ENCODE peak calls at places on chromosomes 2 and 18, in ten cellular contexts. A is HS-27A; K is activated CD4-positive, alpha-beta T cell treated with anti-CD3 and anti-CD28 coated beads for 4 hours; P is activated T-cell treated with anti-CD3 and anti-CD28 coated beads for 48 hours; I is posterior cingulate gyrus; Z is A549; W is activated T-helper 9 cell treated with anti-CD3 and anti-CD28 coated beads, Interleukin-2, amount 50 U/mL, for 16 hours; V is NCI-H1092 treated with DMSO at 0.1 percent for 48 hours; C is left ventricle myocardium superior; S is iris pigment epithelial cell. U is an unnamed sample.

GRCh38 chr2:85886585-85886984 is 2.2 kb downstream of the ST3GAL5 start:
- DNase-seq in A (peak), K (peak), P (peak), I (peak), Z (no peak), W (peak), V (no peak), C (peak), S (peak), U (peak)

GRCh38 chr2:141468746-141469145 is 662.1 kb downstream of the LRP1B start:
- DNase-seq in A (no peak), K (no peak), P (no peak), I (no peak), Z (no peak), W (no peak), V (no peak), C (no peak), S (no peak), U (no peak)

GRCh38 chr2:217262916-217263315 is 403.1 kb upstream of the TNP1 start:
- DNase-seq in A (no peak), K (no peak), P (no peak), I (no peak), Z (no peak), W (no peak), V (no peak), C (no peak), S (no peak), U (no peak)

GRCh38 chr2:225889452-225889851 is 489.9 kb downstream of the NYAP2 start:
- DNase-seq in A (peak), K (no peak), P (no peak), I (no peak), Z (peak), W (no peak), V (no peak), C (no peak), S (peak), U (peak)

GRCh38 chr2:98771771-98772521 is 41.0 kb upstream of the MGAT4A start:
- DNase-seq in A (no peak), K (peak), P (no peak), I (no peak), Z (no peak), W (peak), V (no peak), C (no peak), S (no peak), U (no peak)

GRCh38 chr18:8424917-8425725 is 184.1 kb upstream of the RAB12 start:
- DNase-seq in A (no peak), K (no peak), P (no peak), I (no peak), Z (no peak), W (no peak), V (no peak), C (no peak), S (peak), U (peak)

GRCh38 chr2:99821572-99822369 is 320.6 kb downstream of the AFF3 start:
- DNase-seq in A (peak), K (no peak), P (no peak), I (no peak), Z (no peak), W (no peak), V (no peak), C (no peak), S (peak), U (peak)

GRCh38 chr2:10319892-10320574 is 17.3 kb downstream of the HPCAL1 start:
- DNase-seq in A (no peak), K (no peak), P (no peak), I (peak), Z (no peak), W (no peak), V (no peak), C (no peak), S (no peak), U (no peak)

GRCh38 chr2:39464867-39465266 is 27.8 kb upstream of the MAP4K3 start:
- DNase-seq in A (no peak), K (no peak), P (no peak), I (no peak), Z (no peak), W (no peak), V (no peak), C (no peak), S (no peak), U (no peak)

GRCh38 chr18:38633333-38633732 is 1067.7 kb upstream of the CELF4 start:
- DNase-seq in A (no peak), K (no peak), P (no peak), I (no peak), Z (no peak), W (no peak), V (no peak), C (no peak), S (no peak), U (no peak)